ENCODE peak calls at places on chromosomes 5 and 9, in seven cellular contexts. U is stimulated activated CD4-positive, alpha-beta T cell treated with anti-CD3 and anti-CD28 coated beads, Interleukin-1b, Interleukin-23, amount 100 ng/mL, for 1 hour; T is WERI-Rb-1; X is naive thymus-derived CD4-positive, alpha-beta T cell; G is activated T-helper 1 cell treated with anti-CD3 and anti-CD28 coated beads, Interleukin-12 subunit alpha, Interleukin-12 subunit beta, Interleukin-2, Interleukin-4 antibody, amounts not matched to agents 30 ng/mL and 10 ng/mL and 1 ng/mL, durations not matched to agents 14 hours and 24 hours and 36 hours; B is BJ; L is EH. A is an unnamed sample.

GRCh38 chr5:17990168-17990567 is 355.9 kb downstream of the TAF11L14 start:
- DNase-seq in U (no peak), T (no peak), X (no peak), G (no peak), B (no peak), L (no peak), A (no peak)

GRCh38 chr5:57779383-57780223 is 297.0 kb upstream of the ACTBL2 start:
- DNase-seq in U (no peak), T (peak; percentile 42), X (peak; percentile 26), G (no peak), B (no peak), L (peak; percentile 78), A (peak; percentile 83)

GRCh38 chr5:129063483-129064136 is 30.9 kb upstream of the ISOC1 start:
- DNase-seq in U (no peak), T (no peak), X (no peak), G (no peak), B (no peak), L (no peak), A (no peak)

GRCh38 chr5:144583493-144584154 is 413.0 kb downstream of the KCTD16 start:
- DNase-seq in U (no peak), T (no peak), X (no peak), G (no peak), B (no peak), L (no peak), A (no peak)

GRCh38 chr9:133870598-133871595 is 121.2 kb downstream of the VAV2 start:
- DNase-seq in U (no peak), T (no peak), X (no peak), G (no peak), B (no peak), L (no peak), A (no peak)

GRCh38 chr5:168707646-168708300 is 128.6 kb upstream of the PANK3 start:
- DNase-seq in U (no peak), T (no peak), X (no peak), G (no peak), B (no peak), L (no peak), A (no peak)

GRCh38 chr5:56833325-56833724 is 18.0 kb downstream of the MAP3K1 start:
- DNase-seq in U (no peak), T (peak; percentile 28), X (no peak), G (no peak), B (no peak), L (no peak), A (no peak)

GRCh38 chr5:17276445-17276844 is 59.0 kb downstream of the BASP1 start:
- DNase-seq in U (no peak), T (no peak), X (no peak), G (no peak), B (no peak), L (no peak), A (no peak)

GRCh38 chr5:176490291-176490690 is 42.1 kb downstream of the FAF2 start:
- DNase-seq in U (no peak), T (no peak), X (no peak), G (no peak), B (no peak), L (peak; percentile 20), A (no peak)

GRCh38 chr5:171418982-171419662 is at the start of gene FGF18:
- DNase-seq in U (no peak), T (peak; percentile 62), X (no peak), G (peak; percentile 41), B (no peak), L (peak; percentile 60), A (peak; percentile 80)

GRCh38 chr9:12698293-12698692 is 5.1 kb downstream of the TYRP1 start:
- DNase-seq in U (no peak), T (no peak), X (no peak), G (no peak), B (no peak), L (peak; percentile 32), A (peak; percentile 76)

GRCh38 chr5:760363-761205 is 23.9 kb downstream of the ZDHHC11B start:
- DNase-seq in U (no peak), T (no peak), X (no peak), G (no peak), B (no peak), L (no peak), A (no peak)

GRCh38 chr5:166497705-166498104 is 1793.7 kb upstream of the WWC1 start:
- DNase-seq in U (no peak), T (no peak), X (no peak), G (no peak), B (no peak), L (no peak), A (no peak)

GRCh38 chr5:43410414-43410813 is 1.8 kb downstream of the CCL28 start:
- DNase-seq in U (no peak), T (no peak), X (no peak), G (no peak), B (no peak), L (no peak), A (no peak)

GRCh38 chr9:116546711-116547581 is 140.2 kb upstream of the TRIM32 start:
- DNase-seq in U (no peak), T (no peak), X (no peak), G (no peak), B (no peak), L (peak; percentile 10), A (peak; percentile 66)

GRCh38 chr5:56610093-56610698 is 205.2 kb upstream of the MAP3K1 start:
- DNase-seq in U (no peak), T (no peak), X (no peak), G (peak; percentile 49), B (no peak), L (no peak), A (no peak)

GRCh38 chr5:129960831-129961230 is 56.6 kb downstream of the CHSY3 start:
- DNase-seq in U (no peak), T (no peak), X (no peak), G (no peak), B (no peak), L (no peak), A (peak; percentile 7)

GRCh38 chr9:91847576-91847975 is 102.5 kb downstream of the ROR2 start:
- DNase-seq in U (no peak), T (no peak), X (peak; percentile 1), G (no peak), B (peak; percentile 33), L (peak; percentile 21), A (peak; percentile 57)

GRCh38 chr5:127313847-127314473 is 23.4 kb downstream of the MEGF10 start:
- DNase-seq in U (peak; percentile 19), T (peak; percentile 56), X (peak; percentile 61), G (peak; percentile 39), B (no peak), L (peak; percentile 65), A (peak; percentile 55)

GRCh38 chr5:64487283-64487682 is 18.5 kb upstream of the RGS7BP start:
- DNase-seq in U (no peak), T (no peak), X (no peak), G (no peak), B (no peak), L (peak; percentile 4), A (no peak)

GRCh38 chr5:157222506-157223230 is 42.0 kb downstream of the ITK start:
- DNase-seq in U (no peak), T (no peak), X (peak; percentile 78), G (peak; percentile 77), B (no peak), L (peak; percentile 43), A (peak; percentile 34)

GRCh38 chr5:78472469-78473106 is 112.2 kb downstream of the SCAMP1 start:
- DNase-seq in U (no peak), T (no peak), X (no peak), G (no peak), B (no peak), L (peak; percentile 26), A (peak; percentile 34)

A was measured in iris pigment epithelial cell.